ENCODE peak calls at places on chromosomes 2 and 18, in nine cellular contexts. One of them, this sample, is unnamed.

GRCh38 chr2:84879595-84880394 is 1.1 kb downstream of the TRABD2A start:
- DNase-seq in cardiac muscle cell: no peak
- DNase-seq in pancreas: no peak
- DNase-seq in fibroblast of mammary gland: no peak
- DNase-seq in RWPE2: no peak
- DNase-seq in upper lobe of right lung: no peak
- DNase-seq in fibroblast of pulmonary artery: no peak
- DNase-seq in Panc1: no peak
- DNase-seq in kidney: peak; percentile 73
- DNase-seq in this sample: no peak

GRCh38 chr2:73283545-73284295 is 558 bp downstream of the FBXO41 start:
- DNase-seq in cardiac muscle cell: no peak
- DNase-seq in pancreas: no peak
- DNase-seq in fibroblast of mammary gland: no peak
- DNase-seq in RWPE2: no peak
- DNase-seq in upper lobe of right lung: no peak
- DNase-seq in fibroblast of pulmonary artery: no peak
- DNase-seq in Panc1: no peak
- DNase-seq in kidney: peak; percentile 70
- DNase-seq in this sample: no peak

GRCh38 chr2:139033300-139033699 is 253.1 kb upstream of the NXPH2 start:
- DNase-seq in cardiac muscle cell: peak; percentile 48
- DNase-seq in pancreas: no peak
- DNase-seq in fibroblast of mammary gland: peak; percentile 7
- DNase-seq in RWPE2: no peak
- DNase-seq in upper lobe of right lung: no peak
- DNase-seq in fibroblast of pulmonary artery: peak; percentile 27
- DNase-seq in Panc1: no peak
- DNase-seq in kidney: no peak
- DNase-seq in this sample: peak; percentile 70

GRCh38 chr18:11324956-11325873 is 175.8 kb upstream of the PIEZO2 start:
- DNase-seq in cardiac muscle cell: peak; percentile 78
- DNase-seq in pancreas: no peak
- DNase-seq in fibroblast of mammary gland: peak; percentile 87
- DNase-seq in RWPE2: no peak
- DNase-seq in upper lobe of right lung: no peak
- DNase-seq in fibroblast of pulmonary artery: peak; percentile 71
- DNase-seq in Panc1: no peak
- DNase-seq in kidney: no peak
- DNase-seq in this sample: peak; percentile 73

GRCh38 chr18:36157441-36157840 is 27.7 kb downstream of the ELP2 start:
- DNase-seq in cardiac muscle cell: no peak
- DNase-seq in pancreas: no peak
- DNase-seq in fibroblast of mammary gland: no peak
- DNase-seq in RWPE2: no peak
- DNase-seq in upper lobe of right lung: no peak
- DNase-seq in fibroblast of pulmonary artery: no peak
- DNase-seq in Panc1: no peak
- DNase-seq in kidney: no peak
- DNase-seq in this sample: no peak

GRCh38 chr2:23269747-23270146 is 115.2 kb upstream of the KLHL29 start:
- DNase-seq in cardiac muscle cell: no peak
- DNase-seq in pancreas: no peak
- DNase-seq in fibroblast of mammary gland: no peak
- DNase-seq in RWPE2: no peak
- DNase-seq in upper lobe of right lung: no peak
- DNase-seq in fibroblast of pulmonary artery: no peak
- DNase-seq in Panc1: no peak
- DNase-seq in kidney: no peak
- DNase-seq in this sample: no peak

GRCh38 chr18:57856707-57857280 is 53.7 kb upstream of the ATP8B1 start:
- DNase-seq in cardiac muscle cell: no peak
- DNase-seq in pancreas: no peak
- DNase-seq in fibroblast of mammary gland: no peak
- DNase-seq in RWPE2: no peak
- DNase-seq in upper lobe of right lung: no peak
- DNase-seq in fibroblast of pulmonary artery: no peak
- DNase-seq in Panc1: no peak
- DNase-seq in kidney: no peak
- DNase-seq in this sample: no peak

GRCh38 chr2:96970910-96971309 is 15.5 kb downstream of the FAM178B start:
- DNase-seq in cardiac muscle cell: no peak
- DNase-seq in pancreas: no peak
- DNase-seq in fibroblast of mammary gland: no peak
- DNase-seq in RWPE2: no peak
- DNase-seq in upper lobe of right lung: peak; percentile 76
- DNase-seq in fibroblast of pulmonary artery: no peak
- DNase-seq in Panc1: no peak
- DNase-seq in kidney: no peak
- DNase-seq in this sample: no peak

GRCh38 chr2:60551241-60552095 is 2.0 kb downstream of the BCL11A start:
- DNase-seq in cardiac muscle cell: peak; percentile 70
- DNase-seq in pancreas: peak; percentile 81
- DNase-seq in fibroblast of mammary gland: peak; percentile 18
- DNase-seq in RWPE2: no peak
- DNase-seq in upper lobe of right lung: peak; percentile 77
- DNase-seq in fibroblast of pulmonary artery: peak; percentile 63
- DNase-seq in Panc1: no peak
- DNase-seq in kidney: peak; percentile 77
- DNase-seq in this sample: no peak

GRCh38 chr2:192161670-192162290 is 33.0 kb downstream of the TMEFF2 start:
- DNase-seq in cardiac muscle cell: no peak
- DNase-seq in pancreas: no peak
- DNase-seq in fibroblast of mammary gland: no peak
- DNase-seq in RWPE2: no peak
- DNase-seq in upper lobe of right lung: no peak
- DNase-seq in fibroblast of pulmonary artery: no peak
- DNase-seq in Panc1: no peak
- DNase-seq in kidney: no peak
- DNase-seq in this sample: no peak

GRCh38 chr2:214904176-214904575 is 94.7 kb upstream of the BARD1 start:
- DNase-seq in cardiac muscle cell: no peak
- DNase-seq in pancreas: no peak
- DNase-seq in fibroblast of mammary gland: no peak
- DNase-seq in RWPE2: no peak
- DNase-seq in upper lobe of right lung: no peak
- DNase-seq in fibroblast of pulmonary artery: no peak
- DNase-seq in Panc1: no peak
- DNase-seq in kidney: no peak
- DNase-seq in this sample: no peak

GRCh38 chr2:240810199-240810598 is 9.8 kb downstream of the KIF1A start:
- DNase-seq in cardiac muscle cell: peak; percentile 6
- DNase-seq in pancreas: peak; percentile 6
- DNase-seq in fibroblast of mammary gland: peak; percentile 2
- DNase-seq in RWPE2: no peak
- DNase-seq in upper lobe of right lung: no peak
- DNase-seq in fibroblast of pulmonary artery: no peak
- DNase-seq in Panc1: no peak
- DNase-seq in kidney: no peak
- DNase-seq in this sample: no peak

GRCh38 chr2:2012505-2012904 is 268.2 kb upstream of the PXDN start:
- DNase-seq in cardiac muscle cell: no peak
- DNase-seq in pancreas: no peak
- DNase-seq in fibroblast of mammary gland: no peak
- DNase-seq in RWPE2: no peak
- DNase-seq in upper lobe of right lung: no peak
- DNase-seq in fibroblast of pulmonary artery: peak; percentile 53
- DNase-seq in Panc1: no peak
- DNase-seq in kidney: peak; percentile 59
- DNase-seq in this sample: peak; percentile 48

GRCh38 chr2:64766841-64767669 is 113.3 kb upstream of the SERTAD2 start:
- DNase-seq in cardiac muscle cell: peak; percentile 60
- DNase-seq in pancreas: no peak
- DNase-seq in fibroblast of mammary gland: peak; percentile 57
- DNase-seq in RWPE2: no peak
- DNase-seq in upper lobe of right lung: no peak
- DNase-seq in fibroblast of pulmonary artery: peak; percentile 57
- DNase-seq in Panc1: no peak
- DNase-seq in kidney: no peak
- DNase-seq in this sample: no peak

GRCh38 chr2:64770137-64770780 is 116.5 kb upstream of the SERTAD2 start:
- DNase-seq in cardiac muscle cell: no peak
- DNase-seq in pancreas: no peak
- DNase-seq in fibroblast of mammary gland: peak; percentile 80
- DNase-seq in RWPE2: no peak
- DNase-seq in upper lobe of right lung: no peak
- DNase-seq in fibroblast of pulmonary artery: no peak
- DNase-seq in Panc1: no peak
- DNase-seq in kidney: no peak
- DNase-seq in this sample: no peak

GRCh38 chr2:64769392-64770044 is 115.8 kb upstream of the SERTAD2 start:
- DNase-seq in cardiac muscle cell: no peak
- DNase-seq in pancreas: no peak
- DNase-seq in fibroblast of mammary gland: no peak
- DNase-seq in RWPE2: no peak
- DNase-seq in upper lobe of right lung: no peak
- DNase-seq in fibroblast of pulmonary artery: no peak
- DNase-seq in Panc1: no peak
- DNase-seq in kidney: no peak
- DNase-seq in this sample: no peak

GRCh38 chr2:64768426-64769033 is 114.8 kb upstream of the SERTAD2 start:
- DNase-seq in cardiac muscle cell: no peak
- DNase-seq in pancreas: no peak
- DNase-seq in fibroblast of mammary gland: no peak
- DNase-seq in RWPE2: no peak
- DNase-seq in upper lobe of right lung: no peak
- DNase-seq in fibroblast of pulmonary artery: no peak
- DNase-seq in Panc1: no peak
- DNase-seq in kidney: no peak
- DNase-seq in this sample: no peak

GRCh38 chr2:64767670-64768425 is 114.1 kb upstream of the SERTAD2 start:
- DNase-seq in cardiac muscle cell: peak; percentile 92
- DNase-seq in pancreas: peak; percentile 89
- DNase-seq in fibroblast of mammary gland: peak; percentile 88
- DNase-seq in RWPE2: peak; percentile 81
- DNase-seq in upper lobe of right lung: peak; percentile 93
- DNase-seq in fibroblast of pulmonary artery: peak; percentile 91
- DNase-seq in Panc1: peak; percentile 67
- DNase-seq in kidney: peak; percentile 95
- DNase-seq in this sample: peak; percentile 78
- TF ChIP-seq CTCF in cardiac muscle cell: no peak
- TF ChIP-seq CTCF in pancreas: no peak
- TF ChIP-seq CTCF in fibroblast of mammary gland: no peak
- TF ChIP-seq CTCF in RWPE2: peak; percentile 23
- TF ChIP-seq CTCF in upper lobe of right lung: no peak
- TF ChIP-seq CTCF in fibroblast of pulmonary artery: no peak
- TF ChIP-seq CTCF in Panc1: peak; percentile 28
- TF ChIP-seq CTCF in kidney: no peak
- TF ChIP-seq CTCF in this sample: no peak

GRCh38 chr18:62339106-62339988 is 14.2 kb downstream of the TNFRSF11A start:
- DNase-seq in cardiac muscle cell: peak; percentile 55
- DNase-seq in pancreas: no peak
- DNase-seq in fibroblast of mammary gland: peak; percentile 70
- DNase-seq in RWPE2: no peak
- DNase-seq in upper lobe of right lung: no peak
- DNase-seq in fibroblast of pulmonary artery: peak; percentile 50
- DNase-seq in Panc1: no peak
- DNase-seq in kidney: no peak
- DNase-seq in this sample: peak; percentile 41
- H3K4me3 ChIP-seq in cardiac muscle cell: no peak overlapping the region
- H3K4me3 ChIP-seq in pancreas: no peak overlapping the region
- H3K4me3 ChIP-seq in fibroblast of mammary gland: no peak overlapping the region
- H3K4me3 ChIP-seq in RWPE2: no peak overlapping the region
- H3K4me3 ChIP-seq in upper lobe of right lung: no peak overlapping the region
- H3K4me3 ChIP-seq in fibroblast of pulmonary artery: no peak overlapping the region
- H3K4me3 ChIP-seq in Panc1: peak overlapping the region; percentile 42
- H3K4me3 ChIP-seq in kidney: no peak overlapping the region
- H3K4me3 ChIP-seq in this sample: no peak overlapping the region

GRCh38 chr18:29879763-29880162 is 1162.8 kb downstream of the DSC3 start:
- DNase-seq in cardiac muscle cell: no peak
- DNase-seq in pancreas: no peak
- DNase-seq in fibroblast of mammary gland: no peak
- DNase-seq in RWPE2: no peak
- DNase-seq in upper lobe of right lung: no peak
- DNase-seq in fibroblast of pulmonary artery: no peak
- DNase-seq in Panc1: no peak
- DNase-seq in kidney: no peak
- DNase-seq in this sample: no peak

GRCh38 chr18:29873211-29873610 is 1169.3 kb downstream of the DSC3 start:
- DNase-seq in cardiac muscle cell: no peak
- DNase-seq in pancreas: no peak
- DNase-seq in fibroblast of mammary gland: no peak
- DNase-seq in RWPE2: no peak
- DNase-seq in upper lobe of right lung: no peak
- DNase-seq in fibroblast of pulmonary artery: no peak
- DNase-seq in Panc1: no peak
- DNase-seq in kidney: no peak
- DNase-seq in this sample: no peak

GRCh38 chr18:29874519-29875098 is 1167.9 kb downstream of the DSC3 start:
- DNase-seq in cardiac muscle cell: peak; percentile 70
- DNase-seq in pancreas: no peak
- DNase-seq in fibroblast of mammary gland: peak; percentile 43
- DNase-seq in RWPE2: no peak
- DNase-seq in upper lobe of right lung: no peak
- DNase-seq in fibroblast of pulmonary artery: peak; percentile 66
- DNase-seq in Panc1: peak; percentile 2
- DNase-seq in kidney: no peak
- DNase-seq in this sample: peak; percentile 29
- TF ChIP-seq CTCF in cardiac muscle cell: peak; percentile 58
- TF ChIP-seq CTCF in pancreas: no peak
- TF ChIP-seq CTCF in fibroblast of mammary gland: peak; percentile 47
- TF ChIP-seq CTCF in RWPE2: peak; percentile 67
- TF ChIP-seq CTCF in upper lobe of right lung: peak; percentile 50
- TF ChIP-seq CTCF in fibroblast of pulmonary artery: peak; percentile 56
- TF ChIP-seq CTCF in Panc1: peak; percentile 41
- TF ChIP-seq CTCF in kidney: peak; percentile 10
- TF ChIP-seq CTCF in this sample: peak; percentile 57

GRCh38 chr2:237944302-237944701 is 22.5 kb upstream of the UBE2F start:
- DNase-seq in cardiac muscle cell: no peak
- DNase-seq in pancreas: no peak
- DNase-seq in fibroblast of mammary gland: no peak
- DNase-seq in RWPE2: no peak
- DNase-seq in upper lobe of right lung: no peak
- DNase-seq in fibroblast of pulmonary artery: no peak
- DNase-seq in Panc1: no peak
- DNase-seq in kidney: no peak
- DNase-seq in this sample: no peak

GRCh38 chr2:237943395-237944094 is 23.3 kb upstream of the UBE2F start:
- DNase-seq in cardiac muscle cell: no peak
- DNase-seq in pancreas: peak; percentile 76
- DNase-seq in fibroblast of mammary gland: no peak
- DNase-seq in RWPE2: no peak
- DNase-seq in upper lobe of right lung: no peak
- DNase-seq in fibroblast of pulmonary artery: no peak
- DNase-seq in Panc1: no peak
- DNase-seq in kidney: no peak
- DNase-seq in this sample: no peak

GRCh38 chr2:237940828-237941227 is 26.0 kb upstream of the UBE2F start:
- DNase-seq in cardiac muscle cell: no peak
- DNase-seq in pancreas: no peak
- DNase-seq in fibroblast of mammary gland: no peak
- DNase-seq in RWPE2: no peak
- DNase-seq in upper lobe of right lung: no peak
- DNase-seq in fibroblast of pulmonary artery: no peak
- DNase-seq in Panc1: no peak
- DNase-seq in kidney: no peak
- DNase-seq in this sample: no peak

GRCh38 chr2:237941239-237941638 is 25.6 kb upstream of the UBE2F start:
- DNase-seq in cardiac muscle cell: no peak
- DNase-seq in pancreas: no peak
- DNase-seq in fibroblast of mammary gland: no peak
- DNase-seq in RWPE2: no peak
- DNase-seq in upper lobe of right lung: no peak
- DNase-seq in fibroblast of pulmonary artery: no peak
- DNase-seq in Panc1: no peak
- DNase-seq in kidney: no peak
- DNase-seq in this sample: no peak

GRCh38 chr2:237942512-237942897 is 24.3 kb upstream of the UBE2F start:
- DNase-seq in cardiac muscle cell: peak; percentile 17
- DNase-seq in pancreas: no peak
- DNase-seq in fibroblast of mammary gland: no peak
- DNase-seq in RWPE2: no peak
- DNase-seq in upper lobe of right lung: no peak
- DNase-seq in fibroblast of pulmonary artery: no peak
- DNase-seq in Panc1: no peak
- DNase-seq in kidney: no peak
- DNase-seq in this sample: no peak
- H3K4me3 ChIP-seq in cardiac muscle cell: no peak overlapping the region
- H3K4me3 ChIP-seq in pancreas: no peak overlapping the region
- H3K4me3 ChIP-seq in fibroblast of mammary gland: no peak overlapping the region
- H3K4me3 ChIP-seq in RWPE2: no peak overlapping the region
- H3K4me3 ChIP-seq in upper lobe of right lung: no peak overlapping the region
- H3K4me3 ChIP-seq in fibroblast of pulmonary artery: no peak overlapping the region
- H3K4me3 ChIP-seq in Panc1: no peak overlapping the region
- H3K4me3 ChIP-seq in kidney: no peak overlapping the region
- H3K4me3 ChIP-seq in this sample: no peak overlapping the region